ENCODE peak calls at places on chromosomes 16 and 17, in nine cellular contexts. O is ELF-1; A is HTR-8/SVneo; T is HAP-1; L is NCI-H2107; C is T1000; G is iris pigment epithelial cell; J is NCI-H1048; Y is stimulated activated CD4-positive, alpha-beta T cell treated with anti-CD3 and anti-CD28 coated beads, Interleukin-4, amount 100 ng/mL, for 48 hours. D is an unnamed sample.

GRCh38 chr16:86494039-86494564 is 16.2 kb upstream of the FOXF1 start:
- DNase-seq in O (peak), A (no peak), T (no peak), L (no peak), C (no peak), G (no peak), J (no peak), Y (no peak), D (no peak)

GRCh38 chr17:28613916-28614315 is at the start of gene RSKR:
- DNase-seq in O (no peak), A (no peak), T (no peak), L (no peak), C (no peak), G (no peak), J (no peak), Y (no peak), D (no peak)

GRCh38 chr16:84334058-84334457 is 34.3 kb upstream of the ATP2C2 start:
- DNase-seq in O (no peak), A (no peak), T (no peak), L (no peak), C (no peak), G (no peak), J (no peak), Y (no peak), D (no peak)

GRCh38 chr17:5526821-5527598 is 40.6 kb downstream of the MIS12 start:
- DNase-seq in O (peak), A (peak), T (no peak), L (peak), C (peak), G (peak), J (no peak), Y (peak), D (no peak)

GRCh38 chr16:14196011-14196410 is 124.9 kb downstream of the MRTFB start:
- DNase-seq in O (no peak), A (no peak), T (no peak), L (no peak), C (no peak), G (peak), J (no peak), Y (no peak), D (no peak)

GRCh38 chr17:57085448-57086068 is 512 bp downstream of the AKAP1 start:
- DNase-seq in O (peak), A (peak), T (peak), L (no peak), C (peak), G (peak), J (no peak), Y (peak), D (peak)

GRCh38 chr16:78577597-78577996 is 478.1 kb downstream of the WWOX start:
- DNase-seq in O (no peak), A (no peak), T (no peak), L (no peak), C (no peak), G (no peak), J (no peak), Y (no peak), D (no peak)

GRCh38 chr16:23687034-23687808 is 8.5 kb downstream of the PLK1 start:
- DNase-seq in O (no peak), A (no peak), T (no peak), L (no peak), C (no peak), G (no peak), J (no peak), Y (no peak), D (no peak)

GRCh38 chr17:78012428-78012827 is 53.9 kb downstream of the TNRC6C start:
- DNase-seq in O (no peak), A (no peak), T (no peak), L (no peak), C (no peak), G (no peak), J (no peak), Y (no peak), D (no peak)

GRCh38 chr17:8003594-8004181 is 1.3 kb downstream of the GUCY2D start:
- DNase-seq in O (peak), A (no peak), T (no peak), L (no peak), C (no peak), G (no peak), J (no peak), Y (no peak), D (no peak)

GRCh38 chr16:66014221-66014620 is 352.3 kb upstream of the CDH5 start:
- DNase-seq in O (no peak), A (no peak), T (no peak), L (no peak), C (no peak), G (no peak), J (no peak), Y (no peak), D (no peak)

GRCh38 chr16:3690991-3691720 is 26.2 kb downstream of the TRAP1 start:
- DNase-seq in O (no peak), A (no peak), T (no peak), L (no peak), C (no peak), G (peak), J (no peak), Y (no peak), D (no peak)

GRCh38 chr16:4944333-4945281 is 7.7 kb upstream of the PPL start:
- DNase-seq in O (peak), A (peak), T (peak), L (peak), C (peak), G (peak), J (no peak), Y (no peak), D (peak)

GRCh38 chr17:16081507-16082087 is 82.0 kb downstream of the TTC19 start:
- DNase-seq in O (no peak), A (no peak), T (no peak), L (no peak), C (no peak), G (no peak), J (no peak), Y (no peak), D (peak)

GRCh38 chr17:7755095-7755890 is 37.7 kb downstream of the DNAH2 start:
- DNase-seq in O (no peak), A (no peak), T (no peak), L (no peak), C (no peak), G (no peak), J (no peak), Y (no peak), D (no peak)

GRCh38 chr16:30366511-30366910 is 3.8 kb downstream of the TBC1D10B start:
- DNase-seq in O (no peak), A (no peak), T (no peak), L (no peak), C (no peak), G (no peak), J (no peak), Y (no peak), D (no peak)

GRCh38 chr17:50280068-50280467 is 5.8 kb downstream of the TMEM92 start:
- DNase-seq in O (no peak), A (no peak), T (no peak), L (no peak), C (no peak), G (no peak), J (no peak), Y (no peak), D (no peak)

GRCh38 chr17:73508057-73508930 is 136.0 kb downstream of the SDK2 start:
- DNase-seq in O (no peak), A (no peak), T (no peak), L (no peak), C (no peak), G (no peak), J (no peak), Y (no peak), D (no peak)

GRCh38 chr16:87240211-87241134 is 76.7 kb downstream of the C16orf95 start:
- DNase-seq in O (no peak), A (peak), T (no peak), L (no peak), C (no peak), G (peak), J (no peak), Y (no peak), D (no peak)

GRCh38 chr17:75587718-75588545 is at the start of gene MYO15B:
- DNase-seq in O (peak), A (no peak), T (peak), L (no peak), C (no peak), G (peak), J (no peak), Y (peak), D (no peak)

GRCh38 chr17:58310511-58311428 is 17.8 kb downstream of the TSPOAP1 start:
- DNase-seq in O (no peak), A (no peak), T (no peak), L (no peak), C (no peak), G (no peak), J (no peak), Y (no peak), D (no peak)

GRCh38 chr16:83675136-83675535 is 132.6 kb upstream of the HSBP1 start:
- DNase-seq in O (peak), A (no peak), T (no peak), L (no peak), C (no peak), G (peak), J (no peak), Y (no peak), D (no peak)

GRCh38 chr17:77186141-77186604 is 45.4 kb downstream of the SEC14L1 start:
- DNase-seq in O (peak), A (no peak), T (no peak), L (no peak), C (no peak), G (no peak), J (no peak), Y (no peak), D (no peak)

GRCh38 chr17:2710075-2710803 is 1.3 kb downstream of the CLUH start:
- DNase-seq in O (no peak), A (no peak), T (no peak), L (no peak), C (no peak), G (no peak), J (no peak), Y (no peak), D (no peak)

GRCh38 chr16:88773812-88774291 is 11.2 kb downstream of the PIEZO1 start:
- DNase-seq in O (peak), A (no peak), T (peak), L (no peak), C (peak), G (peak), J (no peak), Y (no peak), D (no peak)